ENCODE peak calls at places on chromosomes 2 and 18, in four cellular contexts. P is heart left ventricle; Z is stomach; L is CD8-positive, alpha-beta T cell. X is an unnamed sample. For H3K36me3, the result is how much of the 10 kb centered on the place peaks cover.

GRCh38 chr2:21047161-21048009 is 3.5 kb upstream of the APOB start:
- DNase-seq in P (no peak), Z (peak), L (no peak), X (no peak)

GRCh38 chr2:148796735-148797512 is 78.1 kb upstream of the KIF5C start:
- DNase-seq in P (no peak), Z (no peak), L (no peak), X (no peak)

GRCh38 chr2:7611750-7612149 is 694.5 kb downstream of the RNF144A start:
- DNase-seq in P (no peak), Z (no peak), L (no peak), X (no peak)

GRCh38 chr2:69694894-69695849 is 46.8 kb upstream of the ANXA4 start:
- DNase-seq in P (no peak), Z (no peak), L (no peak), X (peak)

GRCh38 chr2:150698016-150698661 is 210.7 kb upstream of the RND3 start:
- DNase-seq in P (no peak), Z (no peak), L (no peak), X (no peak)

GRCh38 chr2:122480381-122481243 is 725.2 kb downstream of the TSN start:
- DNase-seq in P (peak), Z (no peak), L (no peak), X (no peak)

GRCh38 chr2:205323929-205324328 is 358.4 kb upstream of the NRP2 start:
- DNase-seq in P (no peak), Z (no peak), L (no peak), X (no peak)

GRCh38 chr18:73891572-73892421 is 255.8 kb downstream of the FBXO15 start:
- DNase-seq in P (no peak), Z (no peak), L (no peak), X (peak)

GRCh38 chr2:140242889-140243288 is 1462.7 kb upstream of the NXPH2 start:
- DNase-seq in P (no peak), Z (no peak), L (no peak), X (no peak)

GRCh38 chr2:105636109-105636740 is 108.5 kb upstream of the NCK2 start:
- DNase-seq in P (no peak), Z (no peak), L (no peak), X (no peak)

GRCh38 chr2:6535572-6535971 is 330.1 kb downstream of the CMPK2 start:
- DNase-seq in P (no peak), Z (no peak), L (no peak), X (no peak)

GRCh38 chr18:9049495-9049809 is 53.0 kb upstream of the NDUFV2 start:
- DNase-seq in P (no peak), Z (no peak), L (no peak), X (no peak)

GRCh38 chr2:219350938-219351280 is 18.4 kb upstream of the RESP18 start:
- DNase-seq in P (no peak), Z (no peak), L (no peak), X (no peak)

GRCh38 chr2:88537640-88538039 is 85.1 kb upstream of the FOXI3 start:
- DNase-seq in P (no peak), Z (no peak), L (no peak), X (no peak)

GRCh38 chr18:75810481-75810880 is 383.0 kb upstream of the SMIM21 start:
- DNase-seq in P (no peak), Z (no peak), L (no peak), X (no peak)

GRCh38 chr2:96961551-96961950 is 24.8 kb downstream of the FAM178B start:
- DNase-seq in P (no peak), Z (no peak), L (no peak), X (no peak)

GRCh38 chr18:49757513-49758262 is 55.6 kb downstream of the ACAA2 start:
- DNase-seq in P (no peak), Z (no peak), L (no peak), X (no peak)

GRCh38 chr18:26543368-26543767 is 5.0 kb downstream of the KCTD1 start:
- DNase-seq in P (no peak), Z (no peak), L (no peak), X (no peak)

GRCh38 chr2:84980263-84980983 is 9.5 kb downstream of the KCMF1 start:
- DNase-seq in P (no peak), Z (no peak), L (no peak), X (no peak)

GRCh38 chr2:55721601-55722215 is 28.1 kb upstream of the PNPT1 start:
- DNase-seq in P (no peak), Z (no peak), L (no peak), X (no peak)

GRCh38 chr2:196482119-196483065 is 157.1 kb upstream of the CCDC150 start:
- DNase-seq in P (peak), Z (no peak), L (no peak), X (no peak)

GRCh38 chr2:1997976-1998375 is 253.7 kb upstream of the PXDN start:
- DNase-seq in P (no peak), Z (no peak), L (no peak), X (no peak)

GRCh38 chr2:138090330-138090729 is 126.1 kb downstream of the HNMT start:
- DNase-seq in P (no peak), Z (no peak), L (no peak), X (no peak)

GRCh38 chr2:42112418-42112817 is 56.7 kb upstream of the EML4 start:
- DNase-seq in P (no peak), Z (no peak), L (no peak), X (no peak)

GRCh38 chr2:157492189-157492773 is 48.4 kb upstream of the CYTIP start:
- DNase-seq in P (peak), Z (peak), L (peak), X (peak)

GRCh38 chr18:57150828-57151227 is 3.9 kb downstream of the BOD1L2 start:
- DNase-seq in P (no peak), Z (no peak), L (no peak), X (no peak)

GRCh38 chr18:986071-986470 is 81.4 kb downstream of the ADCYAP1 start:
- DNase-seq in P (no peak), Z (no peak), L (no peak), X (no peak)

GRCh38 chr18:52227536-52227935 is 112.5 kb upstream of the DCC start:
- DNase-seq in P (no peak), Z (no peak), L (no peak), X (no peak)

GRCh38 chr2:3130889-3131635 is 246.6 kb downstream of the EIPR1 start:
- DNase-seq in P (no peak), Z (peak), L (peak), X (no peak)

GRCh38 chr2:219661955-219662395 is 34.5 kb downstream of the SLC4A3 start:
- DNase-seq in P (no peak), Z (no peak), L (peak), X (no peak)

GRCh38 chr2:240628507-240629418 is 3.5 kb downstream of the GPR35 start:
- DNase-seq in P (no peak), Z (no peak), L (no peak), X (no peak)

DNA sequence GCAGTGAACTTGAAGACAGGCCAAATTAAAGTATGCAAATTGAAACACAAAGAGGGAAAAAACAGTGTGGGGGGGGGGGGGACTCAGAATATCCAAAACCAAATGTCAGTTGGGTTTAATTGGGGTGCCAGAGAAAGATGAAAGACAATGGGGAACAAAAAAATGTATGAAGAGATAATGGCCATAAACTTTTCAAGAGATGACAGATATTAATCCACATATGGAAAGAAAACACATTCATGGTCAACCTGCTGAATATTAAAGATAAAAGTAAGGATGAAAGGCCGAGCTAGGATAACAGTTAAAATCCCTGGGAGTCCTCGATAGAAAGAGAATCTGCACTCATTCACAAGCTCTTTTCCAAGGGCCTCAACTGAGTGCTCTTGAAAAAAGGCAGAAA is 26.6 kb downstream of the SMAD2 start:
- DNase-seq in P (no peak), Z (no peak), L (no peak), X (no peak)
- H3K36me3 ChIP-seq in P (under half), Z (under half), L (under half), X (under half)

GRCh38 chr2:74516070-74516633 is 1.9 kb downstream of the TLX2 start:
- DNase-seq in P (peak), Z (peak), L (peak), X (no peak)

GRCh38 chr2:74516650-74517049 is 2.4 kb downstream of the TLX2 start:
- DNase-seq in P (no peak), Z (no peak), L (no peak), X (no peak)

GRCh38 chr2:74514368-74515270 is at the start of gene TLX2:
- DNase-seq in P (no peak), Z (no peak), L (no peak), X (no peak)

GRCh38 chr2:74513605-74514367 is 464 bp upstream of the TLX2 start:
- DNase-seq in P (no peak), Z (no peak), L (no peak), X (no peak)

GRCh38 chr2:74515271-74516069 is 1.2 kb downstream of the TLX2 start:
- DNase-seq in P (no peak), Z (no peak), L (no peak), X (no peak)
- H3K4me3 ChIP-seq in P (peak), Z (peak), L (peak), X (no peak)

DNA sequence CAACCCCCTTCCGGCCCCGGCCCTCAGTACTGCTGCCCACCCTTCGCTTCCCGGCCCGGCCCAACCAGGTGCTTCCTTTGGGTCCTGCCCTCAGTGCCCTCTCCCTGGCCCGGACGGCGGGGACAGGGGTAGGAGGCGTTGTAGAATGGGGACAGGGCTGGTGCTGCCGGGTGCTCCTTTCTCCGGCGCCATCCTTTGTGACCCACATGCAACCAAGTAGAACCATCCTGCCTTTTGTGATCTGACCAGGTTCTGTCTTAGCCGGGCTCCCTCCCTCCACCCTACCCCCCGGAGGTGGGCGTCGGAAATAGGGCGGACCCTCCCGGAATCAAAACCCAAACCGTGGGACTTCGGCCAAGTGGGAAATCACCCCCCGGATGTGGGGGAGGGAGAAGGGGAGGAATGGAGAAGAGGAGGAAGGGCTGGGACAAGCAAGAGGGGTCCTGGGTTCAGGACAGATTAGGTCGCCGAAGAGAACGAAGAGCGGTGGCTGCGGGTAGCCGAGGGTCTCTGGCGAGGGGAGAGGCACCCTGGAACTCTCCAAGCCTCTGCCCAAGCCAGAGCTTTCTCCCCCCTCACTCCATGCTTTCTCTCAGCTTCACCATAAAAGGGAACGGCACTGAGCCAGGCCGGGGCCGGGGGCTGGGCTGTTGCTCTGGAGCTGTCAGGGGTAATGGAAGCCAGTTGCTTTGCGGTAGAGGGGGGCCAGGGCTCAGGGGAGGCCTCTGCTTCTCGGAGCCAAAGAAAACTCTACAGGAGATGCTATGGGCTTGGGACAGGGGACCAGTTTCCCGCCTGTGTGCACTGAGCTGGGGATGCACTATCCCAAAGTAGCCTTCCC is 756 bp upstream of the OST4 start:
- DNase-seq in P (peak), Z (peak), L (no peak), X (peak)
- H3K36me3 ChIP-seq in P (under half), Z (under half), L (under half), X (under half)

DNA sequence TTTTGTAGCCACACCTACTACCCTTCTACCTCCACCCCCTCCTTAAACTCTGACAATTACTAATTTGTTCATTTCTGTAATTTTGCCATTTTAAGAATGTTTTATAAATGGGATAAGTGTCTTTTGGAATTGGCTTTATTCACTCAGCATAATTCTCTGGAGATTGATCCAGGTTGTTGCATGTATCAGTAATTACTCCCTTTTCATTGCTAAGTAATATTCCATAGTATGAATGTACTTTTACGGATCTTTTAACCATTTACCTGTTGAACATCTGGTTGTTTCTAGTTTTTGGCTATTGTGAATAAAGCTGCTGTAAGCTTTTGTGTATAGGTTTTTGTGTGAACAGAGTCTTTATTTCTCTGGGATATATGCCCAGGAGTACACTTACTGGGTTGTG is 4.1 kb downstream of the GALNT1 start:
- DNase-seq in P (no peak), Z (no peak), L (no peak), X (no peak)
- H3K4me3 ChIP-seq in P (no peak), Z (no peak), L (no peak), X (no peak)

DNA sequence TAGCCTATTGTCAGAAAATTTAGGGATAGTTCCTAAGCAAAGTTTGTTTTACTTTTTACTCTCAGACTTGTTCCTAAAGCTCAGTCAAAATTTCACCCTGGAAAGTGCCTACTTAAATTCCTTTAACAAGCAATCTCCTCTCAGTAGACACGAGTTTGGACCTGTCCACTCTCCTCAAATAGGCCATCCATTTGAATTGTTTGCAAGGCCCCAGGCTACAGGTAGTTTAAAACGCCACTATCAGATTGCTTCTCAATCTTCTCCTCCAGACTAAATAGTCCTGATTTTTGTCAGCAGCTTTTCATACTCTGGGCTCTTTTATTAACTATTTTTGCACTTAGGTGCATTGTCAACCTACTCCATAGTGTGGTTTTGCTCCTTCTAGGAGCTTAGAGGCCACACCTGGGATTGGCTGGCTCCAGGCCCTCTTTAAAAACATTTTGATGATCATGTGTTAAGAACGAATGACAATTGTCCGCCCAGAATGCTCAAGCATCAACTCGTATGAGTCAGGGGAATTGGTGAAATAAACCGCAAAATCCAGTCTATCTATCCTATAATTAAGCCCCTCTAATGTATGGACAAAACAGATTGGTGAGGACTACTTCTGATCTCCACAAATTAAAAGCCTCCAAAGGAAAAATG is 333.7 kb upstream of the TNP1 start:
- DNase-seq in P (no peak), Z (no peak), L (no peak), X (no peak)
- H3K36me3 ChIP-seq in P (under half), Z (under half), L (under half), X (under half)

DNA sequence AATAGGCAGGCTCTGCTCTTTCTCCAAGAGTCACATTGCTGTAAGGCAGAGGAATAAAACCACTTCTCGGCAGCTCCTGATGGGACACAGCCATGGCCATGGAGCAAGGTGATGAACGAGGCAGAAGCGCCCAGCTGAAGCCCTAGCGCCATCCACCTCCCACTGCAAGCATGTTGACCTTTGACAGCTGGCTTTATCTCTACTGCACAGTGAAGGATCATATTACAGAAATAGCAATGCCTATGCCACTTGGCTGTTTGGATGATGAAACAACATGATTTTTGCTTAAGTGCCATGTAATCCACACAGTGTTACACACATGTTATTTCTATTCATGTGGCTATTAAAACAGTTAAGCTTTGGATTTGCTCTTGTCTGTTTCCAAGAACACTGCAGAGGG is 167.7 kb downstream of the VAPA start:
- DNase-seq in P (no peak), Z (no peak), L (no peak), X (peak)
- H3K4me3 ChIP-seq in P (no peak), Z (no peak), L (no peak), X (no peak)

GRCh38 chr18:54255141-54255540 is 14.2 kb upstream of the POLI start:
- DNase-seq in P (no peak), Z (no peak), L (no peak), X (peak)
- H3K36me3 ChIP-seq in P (under half), Z (under half), L (under half), X (under half)

DNA sequence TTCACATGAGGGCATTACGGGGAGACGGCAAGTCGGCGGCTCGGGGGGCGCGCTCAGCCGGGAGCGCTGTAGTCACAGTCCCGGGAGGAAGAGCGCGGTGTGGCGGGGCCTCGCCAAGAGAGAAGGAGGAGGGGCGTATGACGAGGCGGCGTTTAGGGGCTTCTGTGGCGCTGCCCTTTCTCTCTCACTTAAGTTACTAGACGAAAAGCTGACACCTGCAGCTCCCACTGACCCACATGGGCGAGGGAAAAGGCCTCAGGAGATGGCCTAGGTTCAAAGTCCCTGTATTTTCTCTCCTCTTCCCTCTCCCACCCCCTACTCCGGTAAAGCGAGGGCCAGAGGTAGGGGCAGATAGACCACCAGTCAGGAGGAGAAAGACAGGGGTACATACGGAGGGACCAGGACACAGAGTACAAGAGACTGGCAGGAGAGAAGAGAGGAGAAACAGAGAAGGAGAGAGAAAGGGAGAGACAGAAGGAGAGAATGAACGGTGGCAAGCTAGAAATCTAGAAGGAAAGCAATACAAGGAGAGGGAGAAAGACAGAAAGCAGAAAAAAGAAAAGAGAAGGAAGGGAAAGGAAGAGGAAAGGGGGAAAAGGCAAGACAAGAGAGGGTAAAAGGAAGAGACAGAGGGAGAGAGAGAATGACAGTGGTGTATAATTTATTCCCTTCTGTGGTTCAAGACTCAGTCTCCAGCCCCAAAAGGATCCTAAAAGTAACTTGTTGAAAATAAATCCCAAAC is 3.8 kb downstream of the SIX2 start:
- DNase-seq in P (no peak), Z (no peak), L (no peak), X (no peak)
- H3K4me3 ChIP-seq in P (no peak), Z (peak), L (no peak), X (no peak)

GRCh38 chr2:233481368-233482142 is 85.0 kb downstream of the USP40 start:
- DNase-seq in P (no peak), Z (peak), L (no peak), X (no peak)
- H3K36me3 ChIP-seq in P (half or more), Z (half or more), L (under half), X (under half)